ENCODE peak calls at places on chromosomes 2 and 18, in six cellular contexts. C is small intestine, Y is uterus, R is tibial nerve, Q is transverse colon, F is astrocyte. T is an unnamed sample.

GRCh38 chr18:75235891-75236290 is 25.3 kb downstream of the TSHZ1 start:
- DNase-seq in Q (no peak), F (no peak), R (no peak), C (no peak), Y (no peak), T (no peak)

GRCh38 chr2:199463708-199464613 is 6.2 kb upstream of the SATB2 start:
- DNase-seq in Y (no peak), R (no peak), F (no peak), Q (peak; percentile 62), C (no peak), T (no peak)

GRCh38 chr2:9493478-9493877 is 19.1 kb downstream of the IAH1 start:
- DNase-seq in C (no peak), Y (no peak), R (no peak), Q (no peak), F (no peak), T (no peak)

GRCh38 chr18:12288406-12288762 is 19.7 kb upstream of the TUBB6 start:
- DNase-seq in R (no peak), C (no peak), Q (no peak), F (no peak), Y (no peak), T (no peak)

GRCh38 chr2:39636306-39636705 is 29.4 kb upstream of the TMEM178A start:
- DNase-seq in C (no peak), F (no peak), Q (no peak), Y (no peak), R (no peak), T (no peak)

GRCh38 chr2:97858442-97858841 is 137.3 kb downstream of the TMEM131 start:
- DNase-seq in R (no peak), C (no peak), Q (no peak), F (no peak), Y (no peak), T (no peak)

GRCh38 chr2:214489181-214489580 is 78.3 kb downstream of the VWC2L start:
- DNase-seq in C (no peak), F (no peak), Y (no peak), Q (no peak), R (no peak), T (no peak)

GRCh38 chr2:113282747-113283533 is 4.2 kb upstream of the PAX8 start:
- DNase-seq in C (peak; percentile 75), Q (peak; percentile 70), R (peak; percentile 20), Y (peak; percentile 18), F (peak; percentile 25), T (no peak)

GRCh38 chr2:46146866-46147502 is 150.2 kb upstream of the EPAS1 start:
- DNase-seq in R (no peak), Q (no peak), F (no peak), C (no peak), Y (no peak), T (no peak)

GRCh38 chr18:616380-616995 is 19.7 kb downstream of the CLUL1 start:
- DNase-seq in Q (no peak), R (no peak), Y (no peak), F (peak; percentile 15), C (peak; percentile 25), T (no peak)

GRCh38 chr18:13611058-13611615 is 115.2 kb downstream of the FAM210A start:
- DNase-seq in Y (no peak), F (peak; percentile 35), R (no peak), Q (peak; percentile 45), C (no peak), T (no peak)

GRCh38 chr2:95345415-95346235 is 48.5 kb downstream of the KCNIP3 start:
- DNase-seq in Q (peak; percentile 88), C (peak; percentile 79), Y (peak; percentile 84), R (peak; percentile 76), F (peak; percentile 64), T (peak; percentile 77)

GRCh38 chr18:36662000-36662399 is 166.8 kb downstream of the TPGS2 start:
- DNase-seq in R (no peak), C (peak; percentile 26), Y (no peak), Q (peak; percentile 19), F (no peak), T (no peak)

GRCh38 chr2:46230677-46231425 is 66.4 kb upstream of the EPAS1 start:
- DNase-seq in Y (no peak), R (no peak), Q (no peak), C (no peak), F (no peak), T (no peak)

GRCh38 chr18:74110149-74110548 is 37.5 kb downstream of the FBXO15 start:
- DNase-seq in R (no peak), Y (no peak), F (no peak), C (no peak), Q (no peak), T (no peak)

GRCh38 chr2:155060906-155061305 is 362.4 kb downstream of the KCNJ3 start:
- DNase-seq in F (no peak), C (no peak), Y (no peak), R (no peak), Q (no peak), T (no peak)

GRCh38 chr18:54558609-54559585 is 32.1 kb upstream of the DYNAP start:
- DNase-seq in R (peak; percentile 12), Y (no peak), Q (no peak), C (peak; percentile 44), F (peak; percentile 2), T (no peak)

GRCh38 chr2:159064446-159065301 is 96.2 kb downstream of the TANC1 start:
- DNase-seq in R (no peak), F (peak; percentile 68), C (no peak), Q (no peak), Y (no peak), T (no peak)

GRCh38 chr18:38497281-38497680 is 931.7 kb upstream of the CELF4 start:
- DNase-seq in R (no peak), Q (no peak), Y (no peak), F (no peak), C (no peak), T (no peak)

GRCh38 chr2:23607925-23608324 is 222.9 kb downstream of the KLHL29 start:
- DNase-seq in Y (no peak), F (no peak), R (no peak), Q (no peak), C (no peak), T (no peak)

GRCh38 chr18:78108587-78108986 is 858.9 kb downstream of the GALR1 start:
- DNase-seq in F (no peak), Q (no peak), Y (no peak), C (no peak), R (no peak), T (no peak)

GRCh38 chr2:142557391-142557790 is 320.1 kb upstream of the KYNU start:
- DNase-seq in R (no peak), F (peak; percentile 3), Q (no peak), Y (no peak), C (no peak), T (no peak)

GRCh38 chr18:36594621-36595020 is 234.2 kb downstream of the TPGS2 start:
- DNase-seq in F (no peak), C (no peak), Q (no peak), R (no peak), Y (no peak), T (no peak)

GRCh38 chr2:18178736-18179349 is 300.4 kb downstream of the KCNS3 start:
- DNase-seq in R (peak; percentile 49), Y (no peak), F (peak; percentile 43), Q (peak; percentile 13), C (peak; percentile 47), T (no peak)

GRCh38 chr2:70368545-70368944 is 66.7 kb upstream of the FAM136A start:
- DNase-seq in F (no peak), Y (no peak), C (no peak), Q (no peak), R (no peak), T (no peak)

GRCh38 chr2:36478999-36479398 is 119.0 kb downstream of the FEZ2 start:
- DNase-seq in R (no peak), Q (no peak), C (no peak), F (no peak), Y (no peak), T (no peak)

GRCh38 chr2:36476411-36476810 is 120.8 kb downstream of the CRIM1 start:
- DNase-seq in C (no peak), R (no peak), Y (no peak), Q (no peak), F (no peak), T (no peak)

GRCh38 chr2:36477744-36478143 is 120.2 kb downstream of the FEZ2 start:
- DNase-seq in Y (no peak), Q (no peak), R (no peak), C (no peak), F (no peak), T (no peak)

GRCh38 chr2:36478332-36478738 is 119.6 kb downstream of the FEZ2 start:
- DNase-seq in R (no peak), Q (no peak), C (no peak), Y (peak; percentile 42), F (peak; percentile 89), T (peak; percentile 45)

GRCh38 chr2:36477315-36477714 is 120.7 kb downstream of the FEZ2 start:
- DNase-seq in C (no peak), Q (no peak), F (no peak), Y (no peak), R (no peak), T (no peak)
- H3K27ac ChIP-seq in C (peak overlapping the region; percentile 36), Q (peak overlapping the region; percentile 77), F (peak overlapping the region; percentile 82), Y (peak overlapping the region; percentile 73), R (no peak overlapping the region), T (peak overlapping the region; percentile 20)

DNA sequence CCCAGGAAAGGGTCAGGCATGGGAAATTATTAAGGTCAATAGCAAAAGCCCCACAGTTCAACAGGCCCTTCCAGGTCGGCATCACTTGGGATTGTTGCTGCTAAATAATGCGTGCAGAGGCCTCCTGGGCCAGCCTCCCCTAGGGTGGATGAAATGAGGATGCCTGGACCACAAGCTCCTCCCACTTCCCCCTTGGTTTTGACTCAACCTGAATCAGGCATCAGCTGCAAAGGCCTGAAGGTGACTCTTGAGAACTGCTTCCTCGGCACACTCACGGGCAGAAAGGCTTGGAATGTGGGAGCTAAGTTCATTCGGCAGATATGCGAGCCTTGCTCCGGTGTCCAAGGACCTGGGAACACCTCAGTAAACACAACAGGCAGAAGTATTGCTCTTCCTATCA is 69.3 kb downstream of the MBP start:
- DNase-seq in Y (no peak), R (no peak), Q (peak; percentile 69), C (peak; percentile 54), F (peak; percentile 76), T (no peak)
- H3K36me3 ChIP-seq in Y (no peaks in the 10 kb centered on the region), R (no peaks in the 10 kb centered on the region), Q (no peaks in the 10 kb centered on the region), C (peaks cover 8% of the 10 kb centered on the region), F (no peaks in the 10 kb centered on the region), T (no peaks in the 10 kb centered on the region)

GRCh38 chr2:78681386-78681785 is 344.1 kb upstream of the REG3G start:
- DNase-seq in Y (no peak), R (no peak), F (no peak), Q (no peak), C (no peak), T (no peak)
- H3K27ac ChIP-seq in Y (no peak overlapping the region), R (no peak overlapping the region), F (no peak overlapping the region), Q (no peak overlapping the region), C (no peak overlapping the region), T (no peak overlapping the region)

GRCh38 chr2:150332378-150332777 is 155.1 kb downstream of the RND3 start:
- DNase-seq in C (no peak), R (no peak), Q (no peak), Y (no peak), F (no peak), T (no peak)

GRCh38 chr2:150325656-150326055 is 161.8 kb downstream of the RND3 start:
- DNase-seq in Y (no peak), F (peak; percentile 20), R (no peak), Q (no peak), C (peak; percentile 9), T (no peak)

GRCh38 chr2:150327546-150328495 is 159.6 kb downstream of the RND3 start:
- DNase-seq in C (no peak), F (no peak), Q (no peak), Y (no peak), R (no peak), T (no peak)
- H3K36me3 ChIP-seq in C (no peaks in the 10 kb centered on the region), F (no peaks in the 10 kb centered on the region), Q (no peaks in the 10 kb centered on the region), Y (no peaks in the 10 kb centered on the region), R (no peaks in the 10 kb centered on the region), T (no peaks in the 10 kb centered on the region)

T was measured in breast epithelium.